ENCODE peak calls at places on chromosome 5, in eight cellular contexts. Q, Z, A, K, I, F, Y and M are unnamed samples.

GRCh38 chr5:105503950-105504349 is 1941.4 kb upstream of the NUDT12 start:
- DNase-seq in K (no peak), Q (no peak), Y (no peak), F (no peak), Z (no peak), A (no peak), I (no peak), M (no peak)

GRCh38 chr5:178383301-178383918 is 150.8 kb upstream of the PHYKPL start:
- DNase-seq in A (no peak), I (no peak), Y (no peak), F (no peak), Z (no peak), K (no peak), Q (no peak), M (no peak)

GRCh38 chr5:142246263-142246662 is 78.6 kb downstream of the SPRY4 start:
- DNase-seq in I (peak), Z (no peak), Y (no peak), Q (peak), A (no peak), F (no peak), K (no peak), M (no peak)

GRCh38 chr5:29949301-29949872 is 1244.1 kb upstream of the CDH6 start:
- DNase-seq in F (no peak), A (peak), I (no peak), Y (no peak), Q (no peak), Z (no peak), K (no peak), M (no peak)

GRCh38 chr5:6448622-6449464 is at the start of gene UBE2QL1:
- DNase-seq in Y (peak), F (no peak), K (no peak), I (peak), Q (peak), Z (no peak), A (peak), M (no peak)

GRCh38 chr5:65923339-65923738 is 3.0 kb upstream of the ERBIN start:
- DNase-seq in Y (no peak), I (no peak), Z (no peak), Q (no peak), F (no peak), K (peak), A (no peak), M (no peak)

GRCh38 chr5:82291429-82291828 is 13.3 kb upstream of the RPS23 start:
- DNase-seq in Y (no peak), K (no peak), Z (no peak), A (no peak), Q (no peak), F (no peak), I (no peak), M (no peak)

GRCh38 chr5:165334186-165334585 is 1828.8 kb downstream of the MAT2B start:
- DNase-seq in K (no peak), F (no peak), I (no peak), A (no peak), Q (no peak), Y (no peak), Z (no peak), M (no peak)

GRCh38 chr5:62143268-62144229 is 162.5 kb upstream of the KIF2A start:
- DNase-seq in Z (no peak), A (peak), Y (no peak), F (no peak), Q (no peak), K (peak), I (peak), M (no peak)

GRCh38 chr5:163894645-163895044 is 389.2 kb downstream of the MAT2B start:
- DNase-seq in Y (no peak), K (no peak), Z (no peak), F (no peak), I (peak), A (no peak), Q (no peak), M (no peak)

GRCh38 chr5:149162401-149163084 is 21.2 kb downstream of the ABLIM3 start:
- DNase-seq in K (peak), F (peak), Y (no peak), Q (no peak), A (no peak), I (no peak), Z (no peak), M (no peak)

GRCh38 chr5:104540448-104540847 is 977.9 kb upstream of the NUDT12 start:
- DNase-seq in I (peak), Y (no peak), K (peak), Q (no peak), A (no peak), F (no peak), Z (no peak), M (no peak)

GRCh38 chr5:52915176-52915875 is 73.8 kb upstream of the ITGA2 start:
- DNase-seq in A (peak), F (peak), K (peak), Y (no peak), Q (peak), I (peak), Z (peak), M (peak)

GRCh38 chr5:75361310-75361709 is 24.3 kb downstream of the HMGCR start:
- DNase-seq in F (no peak), A (no peak), Y (no peak), K (no peak), I (no peak), Q (peak), Z (no peak), M (no peak)

GRCh38 chr5:758698-759053 is 25.9 kb downstream of the ZDHHC11B start:
- DNase-seq in A (no peak), F (no peak), I (no peak), Y (peak), Z (no peak), Q (no peak), K (no peak), M (no peak)

GRCh38 chr5:59190746-59191145 is 607.9 kb downstream of the RAB3C start:
- DNase-seq in I (no peak), Y (no peak), K (no peak), Z (no peak), Q (no peak), A (no peak), F (no peak), M (no peak)

GRCh38 chr5:135061001-135061400 is 27.0 kb upstream of the PITX1 start:
- DNase-seq in K (no peak), F (no peak), Y (no peak), Q (no peak), Z (peak), A (no peak), I (no peak), M (no peak)

GRCh38 chr5:39178171-39178570 is 41.2 kb downstream of the FYB1 start:
- DNase-seq in Q (no peak), Y (no peak), K (no peak), I (no peak), A (no peak), Z (no peak), F (no peak), M (peak)
- TF ChIP-seq CTCF in Q (no peak), Y (no peak), K (no peak), I (no peak), A (no peak), Z (no peak), F (no peak), M (no peak)

GRCh38 chr5:89083791-89084190 is 200.8 kb upstream of the MEF2C start:
- DNase-seq in A (no peak), Z (no peak), K (no peak), F (no peak), Q (no peak), Y (no peak), I (no peak), M (no peak)
- TF ChIP-seq POLR2AphosphoS5 in A (no peak), Z (no peak), K (no peak), F (no peak), Q (no peak), Y (no peak), I (no peak), M (no peak)

GRCh38 chr5:180083529-180084060 is 12.0 kb upstream of the RNF130 start:
- DNase-seq in A (no peak), I (no peak), K (no peak), Q (no peak), Y (no peak), F (no peak), Z (no peak), M (no peak)

GRCh38 chr5:180086816-180087426 is 15.4 kb upstream of the RNF130 start:
- DNase-seq in Y (no peak), F (no peak), I (no peak), Z (no peak), K (no peak), A (no peak), Q (no peak), M (no peak)

GRCh38 chr5:180085837-180086236 is 14.3 kb upstream of the RNF130 start:
- DNase-seq in K (no peak), A (peak), Q (no peak), Z (no peak), I (peak), F (no peak), Y (no peak), M (no peak)

GRCh38 chr5:180082633-180083420 is 11.3 kb upstream of the RNF130 start:
- DNase-seq in Q (no peak), K (no peak), A (peak), Z (no peak), I (no peak), Y (no peak), F (no peak), M (no peak)

GRCh38 chr5:180084638-180085561 is 13.3 kb upstream of the RNF130 start:
- DNase-seq in Z (no peak), F (no peak), A (peak), Y (no peak), Q (peak), I (no peak), K (no peak), M (peak)
- TF ChIP-seq CTCF in Z (no peak), F (no peak), A (no peak), Y (no peak), Q (no peak), I (no peak), K (no peak), M (no peak)

DNA sequence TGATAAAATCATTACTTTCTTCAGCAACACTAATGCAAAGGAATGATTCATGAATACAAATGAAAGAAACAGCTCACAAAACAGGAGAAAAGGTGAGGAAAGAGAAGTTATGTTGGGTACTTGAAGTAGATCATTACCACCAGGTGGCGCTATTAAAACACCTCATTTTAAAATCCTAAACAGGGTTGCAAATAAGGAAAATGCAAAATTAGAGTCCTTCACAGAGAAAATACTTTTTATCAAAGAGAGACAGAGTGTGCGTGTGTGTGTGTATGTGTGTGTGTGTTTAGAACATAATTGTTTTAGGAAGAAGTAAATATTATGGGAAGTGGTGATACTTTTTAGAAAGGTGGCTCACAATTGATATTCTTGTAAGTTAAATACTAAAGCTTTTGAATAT is 49.5 kb upstream of the CD180 start:
- DNase-seq in F (peak), Q (no peak), I (peak), Y (no peak), Z (no peak), A (peak), K (peak), M (peak)
- TF ChIP-seq POLR2AphosphoS5 in F (no peak), Q (no peak), I (no peak), Y (no peak), Z (no peak), A (no peak), K (no peak), M (no peak)